ENCODE peak calls at places on chromosomes 13 and 19, in six cellular contexts. Z is tibial nerve, U is adrenal gland, C is heart left ventricle, M is erythroblast, J is ovary. L is an unnamed sample.

GRCh38 chr19:40603071-40603718 is 2.0 kb downstream of the LTBP4 start:
- DNase-seq in Z (no peak), U (no peak), C (no peak), M (peak; percentile 71), J (no peak), L (no peak)

GRCh38 chr13:45602183-45602582 is 13.4 kb downstream of the ERICH6B start:
- DNase-seq in Z (no peak), U (no peak), C (no peak), M (no peak), J (no peak), L (no peak)

GRCh38 chr19:34926685-34927375 is at the start of gene ZNF30:
- DNase-seq in Z (peak; percentile 70), U (peak; percentile 96), C (peak; percentile 92), M (peak; percentile 73), J (peak; percentile 87), L (peak; percentile 96)

GRCh38 chr19:17052439-17052838 is 22.8 kb downstream of the HAUS8 start:
- DNase-seq in Z (no peak), U (peak; percentile 82), C (no peak), M (peak; percentile 19), J (no peak), L (no peak)

GRCh38 chr19:34847393-34847792 is 74.4 kb upstream of the ZNF599 start:
- DNase-seq in Z (no peak), U (no peak), C (no peak), M (no peak), J (no peak), L (no peak)

GRCh38 chr19:9793051-9793591 is 24.6 kb upstream of the ZNF846 start:
- DNase-seq in Z (peak; percentile 27), U (peak; percentile 71), C (peak; percentile 57), M (peak; percentile 58), J (peak; percentile 69), L (no peak)

GRCh38 chr13:110529522-110530311 is 31.8 kb downstream of the RAB20 start:
- DNase-seq in Z (no peak), U (no peak), C (no peak), M (no peak), J (no peak), L (no peak)

GRCh38 chr19:42465827-42466280 is 23.1 kb upstream of the CXCL17 start:
- DNase-seq in Z (no peak), U (no peak), C (no peak), M (no peak), J (no peak), L (no peak)

GRCh38 chr13:49292742-49293498 is 45.2 kb downstream of the CDADC1 start:
- DNase-seq in Z (no peak), U (peak; percentile 73), C (peak; percentile 57), M (peak; percentile 31), J (peak; percentile 84), L (no peak)

GRCh38 chr19:33448159-33448516 is 73.5 kb downstream of the PEPD start:
- DNase-seq in Z (no peak), U (no peak), C (no peak), M (no peak), J (no peak), L (no peak)

GRCh38 chr19:8041553-8041952 is 11.0 kb upstream of the CCL25 start:
- DNase-seq in Z (no peak), U (no peak), C (no peak), M (no peak), J (no peak), L (no peak)

GRCh38 chr19:780935-781334 is 16.3 kb upstream of the PTBP1 start:
- DNase-seq in Z (no peak), U (no peak), C (no peak), M (no peak), J (no peak), L (no peak)

GRCh38 chr13:30110301-30111070 is 196.9 kb downstream of the KATNAL1 start:
- DNase-seq in Z (no peak), U (no peak), C (no peak), M (no peak), J (no peak), L (no peak)

GRCh38 chr13:99768986-99769385 is 202.6 kb downstream of the ZIC5 start:
- DNase-seq in Z (no peak), U (no peak), C (no peak), M (no peak), J (no peak), L (no peak)

GRCh38 chr19:3034194-3034844 is 5.2 kb upstream of the TLE2 start:
- DNase-seq in Z (no peak), U (no peak), C (no peak), M (no peak), J (no peak), L (no peak)

DNA sequence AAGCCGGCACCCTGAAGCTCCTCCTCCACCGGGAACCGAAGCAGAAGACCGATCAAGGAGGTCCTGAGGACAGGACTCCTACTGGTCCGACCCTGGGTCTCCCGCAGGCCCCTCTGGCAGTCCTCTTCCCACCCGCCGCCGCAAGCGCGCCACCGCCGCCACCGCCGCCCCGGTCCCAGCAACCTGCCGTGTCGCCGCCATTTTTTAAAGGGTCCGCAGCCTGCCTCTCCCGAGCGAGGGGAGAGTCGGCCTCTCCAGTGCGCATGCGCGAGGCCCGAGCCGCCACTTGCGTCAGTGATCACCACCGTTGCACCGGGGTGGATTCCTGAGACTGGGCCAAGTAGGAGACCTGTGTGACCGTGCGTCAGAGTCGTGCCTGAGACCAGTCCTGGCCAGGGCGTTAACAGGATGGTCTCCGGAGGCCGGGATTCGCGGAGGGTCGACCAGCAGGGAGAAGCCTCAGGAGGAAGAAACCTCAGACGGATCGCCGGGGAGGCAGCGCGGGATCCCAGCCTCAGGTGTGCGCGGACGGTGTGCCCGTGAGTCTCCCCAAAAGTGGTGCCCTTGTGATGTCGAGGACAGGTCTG is 51.6 kb downstream of the ZNF146 start:
- DNase-seq in Z (no peak), U (peak; percentile 45), C (peak; percentile 86), M (no peak), J (peak; percentile 59), L (no peak)
- TF ChIP-seq POLR2A in Z (no peak), U (no peak), C (no peak), M (no peak), J (no peak), L (no peak)

DNA sequence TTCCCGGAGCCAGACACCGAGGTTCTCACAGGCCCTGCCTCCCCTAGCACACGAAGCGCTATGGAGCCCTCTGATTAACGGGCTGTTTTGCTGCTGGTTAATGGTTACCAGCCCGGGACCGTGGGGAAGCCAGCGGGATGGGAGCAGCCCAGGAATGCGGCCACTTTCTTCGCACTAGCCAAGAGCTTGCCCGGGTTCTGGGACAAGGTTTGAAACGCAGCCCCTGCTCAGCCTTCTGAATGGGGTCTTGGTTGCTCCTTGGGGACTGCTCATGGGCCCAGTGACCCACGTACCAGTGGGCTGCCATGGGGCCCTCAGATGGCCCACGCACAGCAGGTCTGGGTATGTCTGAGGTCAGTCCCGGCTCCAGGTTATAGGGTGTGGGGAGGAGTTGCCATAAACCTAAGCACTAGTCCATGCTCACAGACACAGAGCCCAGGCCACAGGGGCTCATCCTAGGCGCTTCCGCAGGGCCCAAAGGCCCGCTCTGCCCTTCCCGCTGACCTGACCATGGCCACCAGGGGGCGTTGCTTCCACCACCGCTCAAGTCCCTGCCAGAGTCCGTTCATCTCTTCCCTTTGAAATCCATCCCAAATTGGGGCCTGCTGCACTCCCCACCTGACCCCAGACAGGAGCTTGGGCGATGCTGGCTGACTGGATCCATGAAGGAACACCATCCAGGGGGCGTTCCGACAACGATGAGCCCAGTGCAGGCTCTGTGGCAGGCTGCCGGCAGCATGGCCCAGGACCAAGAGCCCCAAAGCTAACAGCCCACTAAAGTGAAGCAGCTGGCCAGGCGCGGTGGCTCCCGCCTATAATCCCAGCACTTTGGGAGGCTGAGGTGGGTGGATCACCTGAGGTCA is 31.5 kb upstream of the ISYNA1 start:
- DNase-seq in Z (peak; percentile 43), U (peak; percentile 81), C (peak; percentile 66), M (peak; percentile 79), J (peak; percentile 52), L (peak; percentile 53)
- TF ChIP-seq POLR2A in Z (no peak), U (no peak), C (no peak), M (no peak), J (no peak), L (no peak)

GRCh38 chr19:5973376-5973775 is 4.6 kb downstream of the RANBP3 start:
- DNase-seq in Z (no peak), U (no peak), C (no peak), M (no peak), J (no peak), L (no peak)

GRCh38 chr19:5973867-5974635 is 3.9 kb downstream of the RANBP3 start:
- DNase-seq in Z (no peak), U (no peak), C (no peak), M (no peak), J (no peak), L (no peak)

GRCh38 chr19:5971714-5972354 is 6.1 kb downstream of the RANBP3 start:
- DNase-seq in Z (no peak), U (no peak), C (no peak), M (peak; percentile 54), J (no peak), L (no peak)

GRCh38 chr19:5974721-5975387 is 3.1 kb downstream of the RANBP3 start:
- DNase-seq in Z (no peak), U (no peak), C (no peak), M (no peak), J (no peak), L (no peak)

GRCh38 chr19:5972355-5972731 is 5.6 kb downstream of the RANBP3 start:
- DNase-seq in Z (no peak), U (no peak), C (no peak), M (no peak), J (no peak), L (no peak)
- TF ChIP-seq POLR2A in Z (no peak), U (no peak), C (no peak), M (no peak), J (no peak), L (no peak)

GRCh38 chr19:36008336-36008978 is at the start of gene SYNE4:
- DNase-seq in Z (no peak), U (peak; percentile 77), C (no peak), M (no peak), J (no peak), L (no peak)
- TF ChIP-seq POLR2A in Z (no peak), U (no peak), C (no peak), M (no peak), J (no peak), L (no peak)

DNA sequence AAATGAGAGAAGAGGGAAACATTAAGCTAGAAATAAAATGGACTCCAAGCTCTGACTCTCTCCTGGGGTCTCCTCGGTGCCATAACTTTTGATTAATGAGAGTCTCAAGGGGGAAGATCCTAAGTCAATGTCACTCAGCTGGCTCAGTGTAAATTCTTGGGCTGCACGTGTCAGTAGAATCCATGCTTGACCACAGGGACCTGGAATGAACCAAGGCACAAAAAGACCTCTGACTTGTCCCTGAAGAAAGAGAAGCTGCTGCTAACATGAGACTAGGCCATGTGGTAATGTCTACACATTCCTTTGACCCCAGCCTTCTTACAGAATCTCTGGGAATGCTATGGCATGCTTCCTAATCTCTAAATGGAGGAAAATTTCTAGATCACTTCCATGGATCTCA is 152.2 kb upstream of the RFC3 start:
- DNase-seq in Z (no peak), U (no peak), C (no peak), M (no peak), J (no peak), L (no peak)
- TF ChIP-seq POLR2A in Z (no peak), U (no peak), C (no peak), M (no peak), J (no peak), L (no peak)

GRCh38 chr13:74253161-74253560 is 119.0 kb upstream of the KLF12 start:
- DNase-seq in Z (no peak), U (no peak), C (no peak), M (no peak), J (no peak), L (no peak)
- TF ChIP-seq POLR2A in Z (no peak), U (no peak), C (no peak), M (no peak), J (no peak), L (no peak)

GRCh38 chr19:13022859-13023636 is 27.8 kb downstream of the NFIX start:
- DNase-seq in Z (peak; percentile 73), U (peak; percentile 90), C (peak; percentile 90), M (peak; percentile 41), J (peak; percentile 93), L (peak; percentile 82)
- TF ChIP-seq POLR2A in Z (no peak), U (no peak), C (no peak), M (peak; percentile 35), J (peak; percentile 33), L (peak; percentile 41)